ENCODE peak calls at places on chromosome 22, in six cellular contexts. J is heart right ventricle, O is cardiac muscle cell, R is keratinocyte, I is left ventricle myocardium inferior, A is PC-9. Z is an unnamed sample.

GRCh38 chr22:44399196-44399837 is 86.6 kb upstream of the SHISAL1 start:
- DNase-seq in J (no peak), A (no peak), R (no peak), I (no peak), O (no peak), Z (no peak)

GRCh38 chr22:22694106-22694505 is 49.7 kb downstream of the GGTLC2 start:
- DNase-seq in I (no peak), A (no peak), O (no peak), J (no peak), R (no peak), Z (no peak)

GRCh38 chr22:30298005-30298701 is 8.8 kb upstream of the CASTOR1 start:
- DNase-seq in A (peak; percentile 99), I (no peak), J (no peak), R (no peak), O (no peak), Z (no peak)

GRCh38 chr22:24181088-24181995 is at the start of gene SUSD2:
- DNase-seq in O (no peak), I (peak; percentile 34), R (no peak), A (no peak), J (no peak), Z (no peak)

GRCh38 chr22:23781533-23781932 is 5.2 kb upstream of the SMARCB1 start:
- DNase-seq in R (peak; percentile 70), A (peak; percentile 72), O (no peak), I (no peak), J (no peak), Z (no peak)

GRCh38 chr22:32801436-32802290 is at the start of gene TIMP3:
- DNase-seq in I (peak; percentile 94), R (no peak), J (peak; percentile 92), O (peak; percentile 88), A (peak; percentile 78), Z (no peak)

GRCh38 chr22:23315341-23315917 is 135.1 kb downstream of the BCR start:
- DNase-seq in A (no peak), O (peak; percentile 76), J (peak; percentile 43), I (peak; percentile 68), R (peak; percentile 7), Z (no peak)

GRCh38 chr22:31055322-31056159 is 25.6 kb upstream of the SMTN start:
- DNase-seq in O (peak; percentile 99), J (peak; percentile 79), I (peak; percentile 85), A (peak; percentile 97), R (peak; percentile 81), Z (peak; percentile 93)

GRCh38 chr22:49321477-49322055 is 506.1 kb downstream of the BRD1 start:
- DNase-seq in A (no peak), J (no peak), O (no peak), I (no peak), R (no peak), Z (no peak)

GRCh38 chr22:37244114-37244921 is at the start of gene RAC2:
- DNase-seq in J (peak; percentile 42), A (peak; percentile 74), I (peak; percentile 74), R (peak; percentile 52), O (peak; percentile 87), Z (no peak)

GRCh38 chr22:17234144-17234623 is 14.9 kb upstream of the ADA2 start:
- DNase-seq in J (no peak), R (no peak), A (peak; percentile 39), I (no peak), O (peak; percentile 49), Z (no peak)

GRCh38 chr22:39654959-39655579 is 84.5 kb downstream of the CACNA1I start:
- DNase-seq in I (no peak), A (no peak), J (no peak), R (no peak), O (no peak), Z (no peak)

GRCh38 chr22:44207981-44208317 is 27.2 kb downstream of the PARVG start:
- DNase-seq in O (no peak), J (no peak), A (no peak), R (no peak), I (no peak), Z (no peak)

GRCh38 chr22:40401532-40401931 is 31.1 kb downstream of the SGSM3 start:
- DNase-seq in I (no peak), R (no peak), J (no peak), O (no peak), A (no peak), Z (no peak)

GRCh38 chr22:22558972-22559603 is at the start of gene PRAME:
- DNase-seq in J (no peak), I (peak; percentile 38), O (peak; percentile 49), R (no peak), A (no peak), Z (no peak)

GRCh38 chr22:39913321-39913720 is 12.4 kb downstream of the GRAP2 start:
- DNase-seq in O (no peak), A (no peak), J (no peak), R (no peak), I (no peak), Z (no peak)

GRCh38 chr22:44307509-44308169 is 5.1 kb downstream of the SHISAL1 start:
- DNase-seq in O (no peak), I (no peak), J (peak; percentile 39), A (no peak), R (no peak), Z (no peak)

GRCh38 chr22:22752199-22752555 is 107.8 kb downstream of the GGTLC2 start:
- DNase-seq in I (no peak), A (no peak), R (no peak), J (no peak), O (no peak), Z (no peak)

GRCh38 chr22:25127274-25127673 is 72.4 kb upstream of the CRYBB3 start:
- DNase-seq in I (no peak), R (no peak), O (no peak), J (no peak), A (no peak), Z (no peak)

GRCh38 chr22:28435271-28435825 is 244.3 kb downstream of the TTC28 start:
- DNase-seq in J (peak; percentile 56), I (peak; percentile 44), O (no peak), R (no peak), A (peak; percentile 43), Z (no peak)

GRCh38 chr22:49955581-49956417 is 4.8 kb upstream of the PIM3 start:
- DNase-seq in A (no peak), O (no peak), R (no peak), I (peak; percentile 18), J (no peak), Z (no peak)

DNA sequence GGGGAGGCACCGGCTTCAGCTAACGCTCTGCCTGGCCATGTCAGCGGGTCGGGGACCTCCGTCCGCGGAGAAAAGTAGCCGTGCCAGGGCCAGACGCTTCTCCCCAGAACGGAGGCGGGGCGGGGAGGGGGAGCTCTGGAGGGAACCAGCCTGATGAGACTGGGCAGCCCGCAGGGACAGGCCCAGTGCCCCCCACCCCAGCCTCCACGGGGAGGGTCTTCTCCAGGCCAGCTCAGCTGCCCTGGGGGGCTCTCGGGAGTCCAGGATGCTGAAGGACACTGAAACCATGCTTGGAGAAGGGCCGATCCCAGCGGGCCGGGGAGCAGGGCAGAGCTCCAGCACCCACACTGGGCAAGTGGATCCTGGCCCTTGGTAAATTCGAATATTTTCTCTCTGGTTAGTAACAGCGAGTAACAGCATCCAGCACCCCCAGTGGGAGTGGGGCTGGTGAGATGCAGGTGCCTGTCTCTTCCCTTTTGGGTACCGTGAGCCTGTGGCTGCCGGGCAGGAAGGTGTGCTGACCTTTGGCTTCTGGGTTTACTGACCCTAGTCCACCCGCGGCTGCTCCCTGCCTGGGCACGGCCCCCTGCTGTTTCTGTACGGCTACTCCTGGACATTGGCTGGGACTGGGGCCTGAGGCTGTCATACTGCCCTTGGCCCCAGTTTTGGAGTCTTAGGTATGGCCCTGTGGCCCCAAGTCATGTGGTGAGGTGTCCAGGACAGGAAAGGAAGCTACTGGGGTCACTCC is 35.8 kb downstream of the GRAMD4 start:
- DNase-seq in A (no peak), R (no peak), I (no peak), O (no peak), J (no peak), Z (no peak)
- TF ChIP-seq CTCF in A (no peak), R (no peak), I (no peak), O (no peak), J (no peak), Z (no peak)

GRCh38 chr22:20796731-20797130 is 22.8 kb downstream of the SERPIND1 start:
- DNase-seq in I (no peak), J (no peak), A (no peak), O (no peak), R (no peak), Z (no peak)

GRCh38 chr22:20793386-20794131 is 19.6 kb downstream of the SERPIND1 start:
- DNase-seq in O (no peak), I (no peak), A (no peak), J (no peak), R (no peak), Z (no peak)

GRCh38 chr22:20792966-20793332 is 19.0 kb downstream of the SERPIND1 start:
- DNase-seq in O (peak; percentile 35), J (no peak), A (no peak), I (no peak), R (no peak), Z (peak; percentile 24)

GRCh38 chr22:20794132-20794990 is 20.4 kb downstream of the SERPIND1 start:
- DNase-seq in J (no peak), A (no peak), O (no peak), R (no peak), I (no peak), Z (no peak)

DNA sequence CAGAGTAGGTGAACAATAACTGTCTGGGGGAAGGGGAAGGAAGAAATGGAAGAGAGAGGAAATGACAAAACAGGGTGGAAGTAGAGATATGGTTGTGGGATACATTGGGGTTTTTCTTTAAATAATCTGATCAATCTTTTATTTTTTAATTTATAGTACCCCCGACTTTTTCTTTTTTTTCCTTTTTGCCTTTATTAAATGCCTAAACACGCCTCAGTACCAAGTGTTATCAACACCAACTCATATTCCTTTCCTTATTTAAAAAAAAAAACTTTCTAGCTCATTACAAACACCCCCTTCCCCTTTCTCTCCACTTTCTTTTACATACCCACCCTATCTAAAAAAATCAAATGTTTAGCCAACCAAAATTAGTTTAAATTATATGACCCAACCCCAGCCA is 21.1 kb downstream of the SERPIND1 start:
- DNase-seq in R (no peak), J (no peak), O (no peak), A (no peak), I (no peak), Z (no peak)
- H3K36me3 ChIP-seq in R (peaks cover 15% of the 10 kb centered on the region), J (peaks cover 83% of the 10 kb centered on the region), O (peaks cover 13% of the 10 kb centered on the region), A (no peaks in the 10 kb centered on the region), I (peaks cover 76% of the 10 kb centered on the region), Z (peaks cover 30% of the 10 kb centered on the region)

GRCh38 chr22:20199906-20200305 is 49.1 kb upstream of the CCDC188 start:
- DNase-seq in R (no peak), I (no peak), O (no peak), A (no peak), J (no peak), Z (no peak)
- H3K27me3 ChIP-seq in R (no peaks in the 10 kb centered on the region), I (no peaks in the 10 kb centered on the region), O (peaks cover 6% of the 10 kb centered on the region), A (peaks cover 35% of the 10 kb centered on the region), J (no peaks in the 10 kb centered on the region), Z (peaks cover 8% of the 10 kb centered on the region)

DNA sequence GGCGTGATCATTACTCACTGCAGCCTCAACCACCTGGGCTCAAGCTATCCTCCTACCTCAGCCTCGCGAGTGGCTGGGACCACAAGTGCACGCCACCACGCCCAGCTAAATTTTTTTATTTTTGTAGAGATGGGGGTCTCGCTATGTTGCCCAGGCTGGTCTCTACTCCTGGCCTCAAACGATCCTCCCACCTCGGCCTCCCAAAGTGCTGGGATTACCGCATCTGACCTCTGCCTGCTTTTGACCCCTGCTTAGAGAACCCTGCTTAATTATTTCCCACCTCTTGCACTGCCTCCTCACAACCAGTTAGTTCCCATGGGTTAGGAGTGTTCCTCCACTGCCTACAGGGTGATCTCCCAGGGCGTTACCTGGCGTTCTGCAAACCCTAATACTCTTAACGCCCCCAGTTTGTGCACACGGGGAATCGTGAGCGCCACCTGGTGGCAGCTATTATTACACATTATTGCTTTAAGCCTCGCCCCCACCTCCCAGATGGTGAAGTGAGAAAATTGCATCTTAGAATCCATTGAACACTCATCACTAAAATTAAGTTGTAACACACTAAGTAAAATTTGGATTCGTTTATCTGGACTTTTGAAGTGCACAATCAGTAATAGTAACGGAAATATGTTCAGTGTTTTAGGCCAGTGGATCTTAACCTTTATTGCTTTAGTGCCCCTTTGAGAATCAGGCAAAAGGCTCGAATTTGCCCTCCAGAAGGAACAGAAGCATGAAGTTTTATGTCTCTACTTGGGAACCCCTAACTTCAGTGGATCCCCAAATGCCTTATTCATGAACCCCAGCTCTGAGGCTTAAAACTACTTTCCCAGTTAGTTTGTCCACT is 61.4 kb upstream of the ASPHD2 start:
- DNase-seq in I (no peak), A (peak; percentile 40), R (no peak), O (peak; percentile 61), J (peak; percentile 8), Z (no peak)
- TF ChIP-seq CTCF in I (peak; percentile 74), A (peak; percentile 91), R (peak; percentile 83), O (peak; percentile 84), J (peak; percentile 77), Z (peak; percentile 81)